ENCODE peak calls at places on chromosomes 7 and 10, in six cellular contexts. One of them, this sample, is unnamed. For H3K27me3, the result is how much of the 10 kb centered on the place peaks cover.

GRCh38 chr7:124113040-124113439 is 80.2 kb upstream of the TMEM229A start:
- DNase-seq in GM23248: no peak
- DNase-seq in HAP-1: no peak
- DNase-seq in HCT116: no peak
- DNase-seq in Peyer's patch: no peak
- DNase-seq in testis: no peak
- DNase-seq in this sample: no peak

GRCh38 chr7:110007316-110007910 is 1083.5 kb upstream of the LRRN3 start:
- DNase-seq in Peyer's patch: no peak
- DNase-seq in GM23248: no peak
- DNase-seq in HCT116: no peak
- DNase-seq in HAP-1: peak
- DNase-seq in testis: no peak
- DNase-seq in this sample: no peak

GRCh38 chr7:115013887-115014286 is 92.0 kb downstream of the MDFIC start:
- DNase-seq in HCT116: no peak
- DNase-seq in Peyer's patch: no peak
- DNase-seq in testis: no peak
- DNase-seq in HAP-1: no peak
- DNase-seq in GM23248: no peak
- DNase-seq in this sample: no peak

GRCh38 chr7:36820527-36821170 is 96.4 kb upstream of the AOAH start:
- DNase-seq in HAP-1: no peak
- DNase-seq in HCT116: no peak
- DNase-seq in testis: no peak
- DNase-seq in Peyer's patch: no peak
- DNase-seq in GM23248: peak
- DNase-seq in this sample: no peak

GRCh38 chr10:35605191-35605590 is at the start of gene GJD4:
- DNase-seq in GM23248: no peak
- DNase-seq in HAP-1: no peak
- DNase-seq in Peyer's patch: no peak
- DNase-seq in testis: no peak
- DNase-seq in HCT116: no peak
- DNase-seq in this sample: no peak

GRCh38 chr10:69239816-69240434 is 19.8 kb downstream of the HKDC1 start:
- DNase-seq in testis: no peak
- DNase-seq in HAP-1: no peak
- DNase-seq in GM23248: peak
- DNase-seq in Peyer's patch: no peak
- DNase-seq in HCT116: no peak
- DNase-seq in this sample: no peak

GRCh38 chr7:47350425-47350824 is 231.5 kb downstream of the TNS3 start:
- DNase-seq in HAP-1: no peak
- DNase-seq in testis: no peak
- DNase-seq in GM23248: no peak
- DNase-seq in HCT116: no peak
- DNase-seq in Peyer's patch: peak
- DNase-seq in this sample: no peak

GRCh38 chr7:155291045-155291530 is 6.6 kb upstream of the INSIG1 start:
- DNase-seq in Peyer's patch: peak
- DNase-seq in testis: no peak
- DNase-seq in HAP-1: no peak
- DNase-seq in HCT116: peak
- DNase-seq in GM23248: peak
- DNase-seq in this sample: no peak

GRCh38 chr7:55641273-55641691 is 69.0 kb upstream of the VOPP1 start:
- DNase-seq in HAP-1: peak
- DNase-seq in HCT116: peak
- DNase-seq in testis: peak
- DNase-seq in GM23248: peak
- DNase-seq in Peyer's patch: no peak
- DNase-seq in this sample: peak

GRCh38 chr7:113120647-113121046 is 2.3 kb upstream of the SMIM30 start:
- DNase-seq in HAP-1: no peak
- DNase-seq in Peyer's patch: no peak
- DNase-seq in HCT116: no peak
- DNase-seq in GM23248: no peak
- DNase-seq in testis: no peak
- DNase-seq in this sample: no peak

GRCh38 chr10:114044251-114045070 is 795 bp downstream of the ADRB1 start:
- DNase-seq in GM23248: no peak
- DNase-seq in HCT116: no peak
- DNase-seq in testis: no peak
- DNase-seq in HAP-1: no peak
- DNase-seq in Peyer's patch: peak
- DNase-seq in this sample: peak

GRCh38 chr7:157377436-157378124 is 40.8 kb downstream of the DNAJB6 start:
- DNase-seq in HCT116: no peak
- DNase-seq in HAP-1: no peak
- DNase-seq in GM23248: no peak
- DNase-seq in testis: no peak
- DNase-seq in Peyer's patch: no peak
- DNase-seq in this sample: no peak

GRCh38 chr7:70542750-70543376 is 589.1 kb upstream of the GALNT17 start:
- DNase-seq in HCT116: no peak
- DNase-seq in testis: no peak
- DNase-seq in GM23248: peak
- DNase-seq in Peyer's patch: no peak
- DNase-seq in HAP-1: no peak
- DNase-seq in this sample: no peak

GRCh38 chr7:70434376-70434775 is 697.6 kb upstream of the GALNT17 start:
- DNase-seq in GM23248: peak
- DNase-seq in HCT116: no peak
- DNase-seq in testis: no peak
- DNase-seq in HAP-1: no peak
- DNase-seq in Peyer's patch: no peak
- DNase-seq in this sample: no peak

GRCh38 chr10:100863433-100863832 is 49.3 kb upstream of the SLF2 start:
- DNase-seq in testis: no peak
- DNase-seq in HCT116: no peak
- DNase-seq in Peyer's patch: no peak
- DNase-seq in GM23248: no peak
- DNase-seq in HAP-1: no peak
- DNase-seq in this sample: no peak
- H3K27me3 ChIP-seq in testis: under half
- H3K27me3 ChIP-seq in HCT116: under half
- H3K27me3 ChIP-seq in Peyer's patch: under half
- H3K27me3 ChIP-seq in GM23248: half or more
- H3K27me3 ChIP-seq in HAP-1: under half
- H3K27me3 ChIP-seq in this sample: under half

DNA sequence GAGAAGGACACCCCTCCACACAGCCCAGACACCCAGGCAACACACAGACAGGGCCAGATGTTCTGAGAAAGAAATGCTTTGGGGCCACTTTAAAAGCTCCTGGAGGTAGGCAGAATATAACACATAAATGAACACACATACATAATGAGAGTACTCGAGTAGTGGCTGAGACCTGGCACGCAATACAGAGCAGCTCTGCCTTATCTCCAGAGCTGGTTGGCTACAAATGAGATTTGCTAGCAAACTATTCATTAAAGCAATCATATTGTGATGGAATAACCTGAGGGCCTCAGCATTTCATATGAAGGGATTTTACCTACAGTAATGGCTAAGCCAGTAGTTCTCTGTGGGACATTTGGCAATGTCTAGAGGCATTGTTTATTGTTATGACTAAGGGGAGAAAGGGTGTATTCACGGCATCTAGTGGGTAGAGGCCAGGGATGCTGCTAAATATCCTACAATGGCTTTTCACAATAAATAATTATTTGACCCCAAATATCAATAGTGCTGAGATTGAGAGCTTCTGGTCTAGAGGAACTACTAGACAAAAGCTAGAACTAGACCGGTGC is 5.5 kb upstream of the IMPDH1 start:
- DNase-seq in GM23248: no peak
- DNase-seq in HCT116: no peak
- DNase-seq in Peyer's patch: no peak
- DNase-seq in HAP-1: no peak
- DNase-seq in testis: no peak
- DNase-seq in this sample: no peak
- H3K27me3 ChIP-seq in GM23248: under half
- H3K27me3 ChIP-seq in HCT116: under half
- H3K27me3 ChIP-seq in Peyer's patch: under half
- H3K27me3 ChIP-seq in HAP-1: under half
- H3K27me3 ChIP-seq in testis: under half
- H3K27me3 ChIP-seq in this sample: under half

GRCh38 chr7:99876933-99877332 is at the start of gene OR2AE1:
- DNase-seq in HAP-1: no peak
- DNase-seq in GM23248: no peak
- DNase-seq in testis: no peak
- DNase-seq in Peyer's patch: no peak
- DNase-seq in HCT116: no peak
- DNase-seq in this sample: no peak
- H3K27me3 ChIP-seq in HAP-1: under half
- H3K27me3 ChIP-seq in GM23248: under half
- H3K27me3 ChIP-seq in testis: under half
- H3K27me3 ChIP-seq in Peyer's patch: under half
- H3K27me3 ChIP-seq in HCT116: under half
- H3K27me3 ChIP-seq in this sample: under half

DNA sequence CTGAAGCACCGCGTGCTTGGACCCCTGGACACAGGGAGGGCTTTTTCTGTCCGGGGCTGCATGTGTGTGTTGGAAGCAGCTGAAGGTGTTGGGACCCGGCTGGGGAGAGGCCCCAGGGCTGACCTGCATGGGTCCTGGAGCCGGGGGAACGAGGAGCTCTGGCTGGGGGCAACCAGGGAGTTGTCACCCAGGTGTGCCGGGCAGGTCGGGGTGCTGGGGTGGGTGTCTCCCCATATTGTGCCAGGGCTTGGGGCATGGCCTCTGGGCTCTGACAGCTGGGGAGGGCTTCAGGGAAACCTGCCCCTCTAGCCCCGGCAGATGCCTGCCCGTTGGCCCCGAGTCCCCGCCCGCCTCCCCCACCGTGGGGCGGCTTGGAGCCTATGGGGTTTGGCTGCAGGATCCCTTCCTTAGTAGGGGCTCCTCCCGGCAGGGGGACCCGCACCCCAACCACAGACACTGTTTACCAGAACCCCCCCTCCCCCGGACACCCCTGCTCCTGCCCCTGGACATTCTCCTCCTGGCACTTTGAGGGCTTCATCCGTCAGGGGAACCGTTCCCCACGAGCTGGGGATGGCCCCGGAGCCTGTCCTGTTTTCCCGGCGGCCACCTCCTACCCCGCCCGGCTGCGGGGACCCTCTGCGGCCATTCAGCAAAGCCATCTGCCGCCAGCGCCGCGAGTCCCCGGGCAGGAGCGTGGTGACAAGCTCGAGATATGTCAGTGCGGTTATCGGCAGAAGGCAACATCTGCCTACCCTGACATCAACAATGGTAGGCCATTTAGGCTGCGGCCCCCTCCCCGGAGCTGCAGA is 42.4 kb downstream of the UNCX start:
- DNase-seq in testis: no peak
- DNase-seq in GM23248: no peak
- DNase-seq in HCT116: no peak
- DNase-seq in Peyer's patch: no peak
- DNase-seq in HAP-1: no peak
- DNase-seq in this sample: no peak
- H3K27me3 ChIP-seq in testis: under half
- H3K27me3 ChIP-seq in GM23248: under half
- H3K27me3 ChIP-seq in HCT116: under half
- H3K27me3 ChIP-seq in Peyer's patch: under half
- H3K27me3 ChIP-seq in HAP-1: under half
- H3K27me3 ChIP-seq in this sample: under half